ENCODE peak calls at places on chromosome 12, in eight cellular contexts. One of them, this sample, is unnamed.

GRCh38 chr12:75959060-75959459 is 72.5 kb downstream of the PHLDA1 start:
- DNase-seq in HCT116: no peak
- DNase-seq in hepatocyte: no peak
- DNase-seq in GM23248: no peak
- DNase-seq in PC-3: no peak
- DNase-seq in SK-N-SH: no peak
- DNase-seq in MM.1S: no peak
- DNase-seq in neural progenitor cell: peak; percentile 52
- DNase-seq in this sample: no peak

GRCh38 chr12:56629459-56630179 is 507 bp downstream of the BAZ2A start:
- DNase-seq in HCT116: no peak
- DNase-seq in MM.1S: peak; percentile 22
- DNase-seq in PC-3: peak; percentile 18
- DNase-seq in GM23248: peak; percentile 66
- DNase-seq in hepatocyte: peak; percentile 40
- DNase-seq in neural progenitor cell: peak; percentile 34
- DNase-seq in SK-N-SH: peak; percentile 67
- DNase-seq in this sample: peak; percentile 31

GRCh38 chr12:80320121-80320678 is 123.8 kb upstream of the PTPRQ start:
- DNase-seq in hepatocyte: no peak
- DNase-seq in GM23248: no peak
- DNase-seq in HCT116: no peak
- DNase-seq in PC-3: no peak
- DNase-seq in MM.1S: no peak
- DNase-seq in neural progenitor cell: no peak
- DNase-seq in SK-N-SH: no peak
- DNase-seq in this sample: no peak

GRCh38 chr12:131610181-131610580 is 100.7 kb upstream of the SFSWAP start:
- DNase-seq in MM.1S: no peak
- DNase-seq in HCT116: no peak
- DNase-seq in SK-N-SH: no peak
- DNase-seq in PC-3: no peak
- DNase-seq in hepatocyte: no peak
- DNase-seq in GM23248: no peak
- DNase-seq in neural progenitor cell: no peak
- DNase-seq in this sample: no peak

GRCh38 chr12:27334052-27334720 is 1.6 kb downstream of the BMAL2 start:
- DNase-seq in GM23248: peak; percentile 20
- DNase-seq in MM.1S: peak; percentile 15
- DNase-seq in PC-3: peak; percentile 32
- DNase-seq in neural progenitor cell: no peak
- DNase-seq in hepatocyte: no peak
- DNase-seq in HCT116: no peak
- DNase-seq in SK-N-SH: no peak
- DNase-seq in this sample: no peak

GRCh38 chr12:101823891-101824290 is 6.9 kb downstream of the GNPTAB start:
- DNase-seq in hepatocyte: peak; percentile 23
- DNase-seq in MM.1S: peak; percentile 88
- DNase-seq in PC-3: peak; percentile 64
- DNase-seq in SK-N-SH: peak; percentile 71
- DNase-seq in GM23248: peak; percentile 22
- DNase-seq in HCT116: peak; percentile 33
- DNase-seq in neural progenitor cell: peak; percentile 70
- DNase-seq in this sample: peak; percentile 93

GRCh38 chr12:84502907-84503787 is 409.5 kb downstream of the SLC6A15 start:
- DNase-seq in GM23248: peak; percentile 81
- DNase-seq in HCT116: peak; percentile 42
- DNase-seq in SK-N-SH: no peak
- DNase-seq in PC-3: peak; percentile 89
- DNase-seq in MM.1S: peak; percentile 60
- DNase-seq in hepatocyte: peak; percentile 74
- DNase-seq in neural progenitor cell: peak; percentile 77
- DNase-seq in this sample: peak; percentile 37

GRCh38 chr12:47832263-47832933 is 12.7 kb upstream of the HDAC7 start:
- DNase-seq in MM.1S: no peak
- DNase-seq in PC-3: no peak
- DNase-seq in hepatocyte: no peak
- DNase-seq in HCT116: no peak
- DNase-seq in SK-N-SH: no peak
- DNase-seq in neural progenitor cell: no peak
- DNase-seq in GM23248: no peak
- DNase-seq in this sample: peak; percentile 77

GRCh38 chr12:111296906-111297463 is 71.9 kb downstream of the PHETA1 start:
- DNase-seq in GM23248: no peak
- DNase-seq in HCT116: no peak
- DNase-seq in neural progenitor cell: no peak
- DNase-seq in PC-3: no peak
- DNase-seq in SK-N-SH: no peak
- DNase-seq in hepatocyte: no peak
- DNase-seq in MM.1S: no peak
- DNase-seq in this sample: no peak

GRCh38 chr12:6688543-6688999 is 604 bp downstream of the ZNF384 start:
- DNase-seq in HCT116: no peak
- DNase-seq in SK-N-SH: peak; percentile 90
- DNase-seq in PC-3: no peak
- DNase-seq in MM.1S: peak; percentile 26
- DNase-seq in neural progenitor cell: no peak
- DNase-seq in GM23248: peak; percentile 37
- DNase-seq in hepatocyte: peak; percentile 66
- DNase-seq in this sample: peak; percentile 69

DNA sequence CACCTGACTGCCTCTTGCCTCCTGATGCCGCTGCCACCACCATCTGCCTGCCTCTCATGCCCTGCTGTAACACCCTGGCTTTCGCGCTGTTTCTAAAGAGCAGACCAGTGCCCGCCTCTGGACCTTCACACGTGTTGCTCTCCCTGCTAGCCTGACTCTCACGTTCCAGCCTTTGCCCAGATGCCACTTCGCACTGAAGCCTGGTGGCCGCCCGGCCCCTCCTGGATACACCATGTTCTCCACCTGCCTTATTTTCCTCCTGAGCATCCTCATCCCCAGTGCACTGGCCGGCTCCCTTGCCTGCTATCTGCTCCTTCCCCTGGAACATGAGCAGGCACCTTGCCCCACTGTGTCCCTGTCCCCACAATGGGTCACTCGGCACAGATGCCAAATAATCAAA is 146.5 kb downstream of the PIWIL1 start:
- DNase-seq in SK-N-SH: no peak
- DNase-seq in MM.1S: no peak
- DNase-seq in HCT116: no peak
- DNase-seq in hepatocyte: no peak
- DNase-seq in GM23248: no peak
- DNase-seq in neural progenitor cell: no peak
- DNase-seq in PC-3: no peak
- DNase-seq in this sample: no peak
- H3K9me3 ChIP-seq in SK-N-SH: no peaks in the 10 kb centered on the region
- H3K9me3 ChIP-seq in MM.1S: no peaks in the 10 kb centered on the region
- H3K9me3 ChIP-seq in HCT116: no peaks in the 10 kb centered on the region
- H3K9me3 ChIP-seq in hepatocyte: no peaks in the 10 kb centered on the region
- H3K9me3 ChIP-seq in GM23248: no peaks in the 10 kb centered on the region
- H3K9me3 ChIP-seq in neural progenitor cell: no peaks in the 10 kb centered on the region
- H3K9me3 ChIP-seq in PC-3: no peaks in the 10 kb centered on the region
- H3K9me3 ChIP-seq in this sample: no peaks in the 10 kb centered on the region

GRCh38 chr12:113263431-113263963 is 42.2 kb downstream of the TPCN1 start:
- DNase-seq in PC-3: no peak
- DNase-seq in hepatocyte: no peak
- DNase-seq in SK-N-SH: no peak
- DNase-seq in GM23248: no peak
- DNase-seq in HCT116: no peak
- DNase-seq in MM.1S: no peak
- DNase-seq in neural progenitor cell: no peak
- DNase-seq in this sample: no peak

GRCh38 chr12:113260636-113261300 is 39.5 kb downstream of the TPCN1 start:
- DNase-seq in HCT116: no peak
- DNase-seq in MM.1S: no peak
- DNase-seq in SK-N-SH: no peak
- DNase-seq in hepatocyte: no peak
- DNase-seq in PC-3: no peak
- DNase-seq in neural progenitor cell: no peak
- DNase-seq in GM23248: no peak
- DNase-seq in this sample: no peak

GRCh38 chr12:113261847-113262470 is 40.7 kb downstream of the TPCN1 start:
- DNase-seq in HCT116: no peak
- DNase-seq in SK-N-SH: no peak
- DNase-seq in MM.1S: no peak
- DNase-seq in neural progenitor cell: no peak
- DNase-seq in hepatocyte: no peak
- DNase-seq in PC-3: no peak
- DNase-seq in GM23248: no peak
- DNase-seq in this sample: peak; percentile 47

GRCh38 chr12:113260127-113260526 is 38.9 kb downstream of the TPCN1 start:
- DNase-seq in PC-3: no peak
- DNase-seq in MM.1S: no peak
- DNase-seq in hepatocyte: no peak
- DNase-seq in neural progenitor cell: no peak
- DNase-seq in HCT116: no peak
- DNase-seq in SK-N-SH: no peak
- DNase-seq in GM23248: no peak
- DNase-seq in this sample: no peak

GRCh38 chr12:113262710-113263109 is 41.4 kb downstream of the TPCN1 start:
- DNase-seq in GM23248: no peak
- DNase-seq in hepatocyte: no peak
- DNase-seq in HCT116: no peak
- DNase-seq in neural progenitor cell: no peak
- DNase-seq in MM.1S: no peak
- DNase-seq in PC-3: no peak
- DNase-seq in SK-N-SH: no peak
- DNase-seq in this sample: no peak
- TF ChIP-seq EZH2phosphoT487 in GM23248: no peak
- TF ChIP-seq EZH2phosphoT487 in hepatocyte: no peak
- TF ChIP-seq EZH2phosphoT487 in HCT116: no peak
- TF ChIP-seq EZH2phosphoT487 in neural progenitor cell: no peak
- TF ChIP-seq EZH2phosphoT487 in MM.1S: no peak
- TF ChIP-seq EZH2phosphoT487 in PC-3: no peak
- TF ChIP-seq EZH2phosphoT487 in SK-N-SH: no peak
- TF ChIP-seq EZH2phosphoT487 in this sample: no peak

DNA sequence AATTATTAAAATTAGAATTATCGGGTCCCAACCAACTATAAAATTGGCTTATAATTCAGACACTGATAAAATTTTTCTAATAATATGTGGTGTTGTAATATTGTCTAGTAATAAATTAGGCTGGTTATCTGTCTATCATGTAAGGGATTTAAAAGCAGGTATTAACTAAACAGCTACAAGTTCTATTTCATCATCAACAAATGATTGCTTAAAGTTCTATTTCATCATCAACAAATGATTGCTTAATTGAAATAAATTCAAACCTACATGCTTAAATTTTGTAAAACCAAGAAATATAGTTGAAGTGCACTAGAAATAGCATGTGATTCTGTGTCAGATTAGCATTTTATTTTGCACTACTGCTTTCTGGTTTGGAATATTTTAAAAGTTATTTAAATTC is 34.1 kb downstream of the SLCO1A2 start:
- DNase-seq in HCT116: no peak
- DNase-seq in SK-N-SH: no peak
- DNase-seq in neural progenitor cell: no peak
- DNase-seq in PC-3: no peak
- DNase-seq in MM.1S: no peak
- DNase-seq in hepatocyte: no peak
- DNase-seq in GM23248: no peak
- DNase-seq in this sample: no peak
- H3K27ac ChIP-seq in HCT116: no peak overlapping the region
- H3K27ac ChIP-seq in SK-N-SH: no peak overlapping the region
- H3K27ac ChIP-seq in neural progenitor cell: no peak overlapping the region
- H3K27ac ChIP-seq in PC-3: no peak overlapping the region
- H3K27ac ChIP-seq in MM.1S: no peak overlapping the region
- H3K27ac ChIP-seq in hepatocyte: no peak overlapping the region
- H3K27ac ChIP-seq in GM23248: no peak overlapping the region
- H3K27ac ChIP-seq in this sample: no peak overlapping the region

DNA sequence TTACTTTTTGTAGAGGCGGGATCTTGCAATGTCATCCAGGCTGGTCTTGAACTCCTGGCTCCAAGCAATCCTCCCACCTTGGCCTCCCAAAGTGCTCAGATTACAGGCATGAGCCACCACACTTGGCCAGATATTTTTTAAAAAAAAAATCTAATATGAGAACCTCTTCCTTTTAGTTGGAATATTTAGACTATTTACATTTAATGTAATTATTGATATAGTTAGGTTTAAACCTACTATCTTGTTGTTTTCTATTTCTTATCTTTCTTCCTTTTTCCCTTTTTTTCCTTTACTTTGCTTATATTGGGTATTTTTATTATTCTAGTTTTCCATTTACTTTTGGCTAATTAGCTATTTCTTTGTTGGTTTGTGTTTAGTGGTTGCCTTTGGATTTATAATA is 185.8 kb downstream of the SLC41A2 start:
- DNase-seq in PC-3: no peak
- DNase-seq in neural progenitor cell: no peak
- DNase-seq in MM.1S: no peak
- DNase-seq in HCT116: no peak
- DNase-seq in hepatocyte: no peak
- DNase-seq in SK-N-SH: no peak
- DNase-seq in GM23248: no peak
- DNase-seq in this sample: no peak
- H3K9me3 ChIP-seq in PC-3: peaks cover 9% of the 10 kb centered on the region
- H3K9me3 ChIP-seq in neural progenitor cell: peaks cover 4% of the 10 kb centered on the region
- H3K9me3 ChIP-seq in MM.1S: no peaks in the 10 kb centered on the region
- H3K9me3 ChIP-seq in HCT116: no peaks in the 10 kb centered on the region
- H3K9me3 ChIP-seq in hepatocyte: peaks cover 5% of the 10 kb centered on the region
- H3K9me3 ChIP-seq in SK-N-SH: peaks cover 24% of the 10 kb centered on the region
- H3K9me3 ChIP-seq in GM23248: peaks cover 8% of the 10 kb centered on the region
- H3K9me3 ChIP-seq in this sample: peaks cover 27% of the 10 kb centered on the region

GRCh38 chr12:9134981-9135628 is 19.4 kb upstream of the A2M start:
- DNase-seq in MM.1S: peak; percentile 48
- DNase-seq in PC-3: peak; percentile 14
- DNase-seq in HCT116: peak; percentile 8
- DNase-seq in hepatocyte: no peak
- DNase-seq in SK-N-SH: no peak
- DNase-seq in neural progenitor cell: no peak
- DNase-seq in GM23248: no peak
- DNase-seq in this sample: peak; percentile 7
- TF ChIP-seq EZH2phosphoT487 in MM.1S: no peak
- TF ChIP-seq EZH2phosphoT487 in PC-3: no peak
- TF ChIP-seq EZH2phosphoT487 in HCT116: no peak
- TF ChIP-seq EZH2phosphoT487 in hepatocyte: no peak
- TF ChIP-seq EZH2phosphoT487 in SK-N-SH: no peak
- TF ChIP-seq EZH2phosphoT487 in neural progenitor cell: no peak
- TF ChIP-seq EZH2phosphoT487 in GM23248: no peak
- TF ChIP-seq EZH2phosphoT487 in this sample: no peak

DNA sequence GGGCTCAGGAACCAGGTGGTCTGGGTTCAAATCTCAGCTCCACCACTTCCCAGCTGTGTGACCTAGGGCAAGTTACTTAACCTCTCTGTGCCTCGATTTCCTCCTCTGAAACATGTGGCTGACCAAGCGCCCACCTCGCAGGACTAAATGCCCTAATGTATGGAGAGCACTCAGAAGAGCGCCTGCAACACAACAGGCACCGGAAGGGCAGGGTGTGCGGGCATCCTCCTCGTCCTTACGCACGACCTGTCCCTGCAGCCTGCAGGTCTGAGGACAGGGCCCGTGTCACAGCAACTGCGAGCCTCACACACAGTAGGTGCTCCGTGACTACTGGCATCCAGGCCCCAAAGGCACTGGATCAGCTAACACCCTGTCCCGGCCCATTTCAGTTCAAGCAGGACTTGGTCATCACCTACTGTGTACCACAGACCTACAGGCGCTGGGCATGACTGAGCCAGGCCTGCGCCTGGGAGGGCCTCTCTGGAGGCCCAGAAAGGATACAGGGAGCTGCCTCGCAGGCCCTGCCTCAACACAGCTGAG is 131.5 kb downstream of the NCOR2 start:
- DNase-seq in hepatocyte: no peak
- DNase-seq in HCT116: no peak
- DNase-seq in MM.1S: no peak
- DNase-seq in SK-N-SH: no peak
- DNase-seq in PC-3: no peak
- DNase-seq in GM23248: no peak
- DNase-seq in neural progenitor cell: no peak
- DNase-seq in this sample: no peak
- H3K27ac ChIP-seq in hepatocyte: no peak overlapping the region
- H3K27ac ChIP-seq in HCT116: no peak overlapping the region
- H3K27ac ChIP-seq in MM.1S: no peak overlapping the region
- H3K27ac ChIP-seq in SK-N-SH: no peak overlapping the region
- H3K27ac ChIP-seq in PC-3: no peak overlapping the region
- H3K27ac ChIP-seq in GM23248: no peak overlapping the region
- H3K27ac ChIP-seq in neural progenitor cell: peak overlapping the region; percentile 63
- H3K27ac ChIP-seq in this sample: no peak overlapping the region